ENCODE peak calls at places on chromosome 1, in five cellular contexts. One of them, this sample, is unnamed.

GRCh38 chr1:183956559-183957188 is 80.9 kb downstream of the COLGALT2 start:
- DNase-seq in H1: no peak
- DNase-seq in HepG2: no peak
- DNase-seq in K562: peak
- DNase-seq in GM12878: peak
- DNase-seq in this sample: peak

GRCh38 chr1:182374101-182374834 is 17.3 kb downstream of the GLUL start:
- DNase-seq in HepG2: no peak
- DNase-seq in H1: no peak
- DNase-seq in GM12878: no peak
- DNase-seq in K562: no peak
- DNase-seq in this sample: no peak

GRCh38 chr1:186950547-186950946 is 121.8 kb downstream of the PLA2G4A start:
- DNase-seq in K562: no peak
- DNase-seq in HepG2: no peak
- DNase-seq in GM12878: no peak
- DNase-seq in H1: no peak
- DNase-seq in this sample: peak

GRCh38 chr1:214957330-214958137 is 125.0 kb upstream of the KCNK2 start:
- DNase-seq in K562: no peak
- DNase-seq in GM12878: no peak
- DNase-seq in HepG2: no peak
- DNase-seq in H1: no peak
- DNase-seq in this sample: no peak

GRCh38 chr1:229434641-229435051 is 752 bp upstream of the ACTA1 start:
- DNase-seq in HepG2: no peak
- DNase-seq in K562: no peak
- DNase-seq in GM12878: no peak
- DNase-seq in H1: no peak
- DNase-seq in this sample: no peak

GRCh38 chr1:55503663-55504305 is 288.6 kb upstream of the USP24 start:
- DNase-seq in K562: no peak
- DNase-seq in GM12878: no peak
- DNase-seq in HepG2: no peak
- DNase-seq in H1: no peak
- DNase-seq in this sample: no peak

GRCh38 chr1:156245451-156246232 is 2.2 kb downstream of the PAQR6 start:
- DNase-seq in K562: no peak
- DNase-seq in HepG2: no peak
- DNase-seq in GM12878: no peak
- DNase-seq in H1: no peak
- DNase-seq in this sample: no peak

GRCh38 chr1:76023669-76024407 is 50.7 kb upstream of the ST6GALNAC3 start:
- DNase-seq in GM12878: no peak
- DNase-seq in K562: no peak
- DNase-seq in H1: no peak
- DNase-seq in HepG2: no peak
- DNase-seq in this sample: no peak

GRCh38 chr1:181251001-181251712 is 162.7 kb downstream of the IER5 start:
- DNase-seq in GM12878: no peak
- DNase-seq in K562: no peak
- DNase-seq in H1: no peak
- DNase-seq in HepG2: no peak
- DNase-seq in this sample: peak

GRCh38 chr1:55735110-55735509 is 519.9 kb upstream of the USP24 start:
- DNase-seq in HepG2: no peak
- DNase-seq in H1: no peak
- DNase-seq in GM12878: no peak
- DNase-seq in K562: no peak
- DNase-seq in this sample: no peak

GRCh38 chr1:170929835-170930554 is 5.3 kb upstream of the MROH9 start:
- DNase-seq in GM12878: peak
- DNase-seq in H1: peak
- DNase-seq in K562: peak
- DNase-seq in HepG2: peak
- DNase-seq in this sample: peak

GRCh38 chr1:244011796-244012195 is 39.3 kb upstream of the ZBTB18 start:
- DNase-seq in GM12878: no peak
- DNase-seq in K562: no peak
- DNase-seq in HepG2: no peak
- DNase-seq in H1: no peak
- DNase-seq in this sample: no peak

GRCh38 chr1:185338719-185339622 is 21.9 kb upstream of the IVNS1ABP start:
- DNase-seq in GM12878: peak
- DNase-seq in H1: no peak
- DNase-seq in K562: no peak
- DNase-seq in HepG2: no peak
- DNase-seq in this sample: no peak

DNA sequence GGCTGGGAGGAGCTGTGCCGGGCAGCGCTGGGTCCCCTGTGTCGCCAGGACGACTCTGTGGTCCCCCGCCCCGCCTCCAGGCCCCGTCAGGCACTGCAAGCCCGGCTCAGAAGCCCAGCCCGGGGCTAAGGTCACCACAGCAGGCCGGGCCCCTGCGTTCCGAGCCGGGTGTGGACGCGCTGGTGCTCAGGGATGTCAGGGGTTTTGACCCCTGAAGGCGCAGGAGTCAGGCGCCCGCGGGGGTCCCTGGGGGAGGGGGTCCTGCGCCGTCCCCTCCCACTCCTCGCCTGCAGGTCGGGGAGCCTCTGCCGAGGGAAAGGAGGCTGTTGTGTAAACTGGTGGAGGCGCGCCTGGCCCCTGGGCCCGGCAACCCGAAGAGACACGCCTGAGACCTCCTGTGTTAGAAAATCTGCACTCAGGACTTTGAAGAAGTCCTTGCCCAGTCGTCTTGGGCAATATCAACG is 23.7 kb upstream of the TMEM54 start:
- DNase-seq in GM12878: no peak
- DNase-seq in K562: peak
- DNase-seq in HepG2: peak
- DNase-seq in H1: no peak
- DNase-seq in this sample: no peak
- TF ChIP-seq SRF in GM12878: no peak
- TF ChIP-seq SRF in K562: no peak
- TF ChIP-seq SRF in HepG2: no peak
- TF ChIP-seq SRF in H1: no peak
- TF ChIP-seq SRF in this sample: no peak

DNA sequence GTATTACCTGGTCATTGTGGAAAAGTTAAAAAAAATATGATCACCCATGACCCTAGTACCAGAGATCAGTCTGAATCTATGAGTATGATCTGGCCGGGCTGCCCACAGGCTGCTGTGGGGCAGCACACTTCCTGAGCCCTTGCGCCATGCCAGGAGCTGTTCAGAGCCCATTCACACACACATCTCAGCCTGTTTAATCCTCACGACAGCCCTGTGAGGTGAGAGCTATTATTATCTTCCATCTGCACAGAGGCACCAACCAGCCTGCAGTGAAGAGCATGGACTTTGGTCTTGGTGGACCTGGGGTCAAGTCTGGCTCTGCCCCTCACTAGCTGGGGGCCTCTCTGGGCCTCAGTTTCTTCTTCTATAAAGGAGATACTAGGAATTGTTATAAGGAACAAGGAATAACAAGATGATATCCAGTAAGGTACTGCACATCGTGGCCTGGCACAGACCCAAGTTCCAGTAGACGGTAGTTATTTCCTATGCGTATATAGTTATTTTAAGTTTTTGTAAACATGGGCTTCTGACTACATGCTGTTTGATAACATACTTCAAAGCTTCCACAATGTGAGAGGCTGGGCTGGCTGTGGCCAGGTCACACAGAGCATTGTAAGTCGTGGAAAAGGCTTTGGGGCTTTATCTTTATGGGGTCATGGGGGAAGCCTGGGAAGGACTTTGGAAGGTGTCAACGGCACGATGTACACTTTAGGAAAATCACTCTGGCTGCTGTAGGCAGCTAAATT is 3.4 kb upstream of the PADI2 start:
- DNase-seq in K562: no peak
- DNase-seq in HepG2: peak
- DNase-seq in H1: no peak
- DNase-seq in GM12878: no peak
- DNase-seq in this sample: no peak
- H2AFZ ChIP-seq in K562: no peak
- H2AFZ ChIP-seq in HepG2: no peak
- H2AFZ ChIP-seq in H1: no peak
- H2AFZ ChIP-seq in GM12878: no peak
- H2AFZ ChIP-seq in this sample: no peak

DNA sequence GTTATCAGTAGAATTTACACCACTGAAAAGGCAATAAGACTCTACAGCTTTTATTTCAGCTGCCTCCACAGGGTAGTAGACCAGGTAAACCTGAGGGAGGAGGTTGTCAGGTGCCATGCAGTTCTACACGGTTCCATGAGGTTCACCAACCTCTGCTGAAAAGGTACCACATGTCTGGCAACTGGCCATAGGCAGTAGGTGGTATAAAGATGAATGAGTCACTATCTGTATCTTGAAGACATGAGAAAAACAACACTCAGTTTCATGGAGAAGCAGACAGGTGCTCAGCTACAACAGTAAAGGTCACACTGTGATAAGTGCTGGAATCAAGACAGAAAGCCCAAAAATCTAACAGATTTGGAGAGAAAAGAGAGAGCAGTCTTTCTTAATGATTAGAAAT is 145.4 kb downstream of the PTGER3 start:
- DNase-seq in H1: no peak
- DNase-seq in GM12878: no peak
- DNase-seq in HepG2: no peak
- DNase-seq in K562: no peak
- DNase-seq in this sample: no peak
- TF ChIP-seq SRF in H1: no peak
- TF ChIP-seq SRF in GM12878: no peak
- TF ChIP-seq SRF in HepG2: no peak
- TF ChIP-seq SRF in K562: no peak
- TF ChIP-seq SRF in this sample: no peak

GRCh38 chr1:3616861-3617260 is 5.6 kb upstream of the MEGF6 start:
- DNase-seq in K562: no peak
- DNase-seq in HepG2: no peak
- DNase-seq in GM12878: no peak
- DNase-seq in H1: no peak
- DNase-seq in this sample: no peak

GRCh38 chr1:3620708-3621107 is 4.1 kb upstream of the TPRG1L start:
- DNase-seq in HepG2: no peak
- DNase-seq in K562: no peak
- DNase-seq in GM12878: no peak
- DNase-seq in H1: no peak
- DNase-seq in this sample: no peak

GRCh38 chr1:3618904-3619671 is 5.7 kb upstream of the TPRG1L start:
- DNase-seq in H1: no peak
- DNase-seq in K562: peak
- DNase-seq in HepG2: peak
- DNase-seq in GM12878: peak
- DNase-seq in this sample: peak

GRCh38 chr1:3617806-3618345 is 6.6 kb upstream of the MEGF6 start:
- DNase-seq in K562: no peak
- DNase-seq in HepG2: no peak
- DNase-seq in H1: no peak
- DNase-seq in GM12878: no peak
- DNase-seq in this sample: no peak

DNA sequence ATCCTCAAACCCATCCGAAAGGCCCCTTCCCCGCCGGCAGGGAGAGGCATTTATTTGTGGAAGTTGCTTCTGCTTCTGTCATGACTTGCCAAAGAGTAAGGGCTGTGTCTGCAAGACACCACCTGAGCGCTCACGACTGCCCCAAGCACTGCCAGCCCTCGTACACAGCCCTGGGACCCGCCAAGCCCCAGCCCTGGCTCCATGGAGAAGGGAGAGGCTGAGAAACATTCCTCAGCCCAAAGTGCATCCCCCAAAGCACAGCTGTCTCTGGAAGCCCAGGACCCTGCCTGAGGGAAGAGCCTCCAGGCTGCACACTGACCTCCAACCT is 6.3 kb upstream of the TPRG1L start:
- DNase-seq in GM12878: no peak
- DNase-seq in H1: no peak
- DNase-seq in K562: no peak
- DNase-seq in HepG2: no peak
- DNase-seq in this sample: no peak
- H2AFZ ChIP-seq in GM12878: no peak
- H2AFZ ChIP-seq in H1: no peak
- H2AFZ ChIP-seq in K562: no peak
- H2AFZ ChIP-seq in HepG2: no peak
- H2AFZ ChIP-seq in this sample: peak

DNA sequence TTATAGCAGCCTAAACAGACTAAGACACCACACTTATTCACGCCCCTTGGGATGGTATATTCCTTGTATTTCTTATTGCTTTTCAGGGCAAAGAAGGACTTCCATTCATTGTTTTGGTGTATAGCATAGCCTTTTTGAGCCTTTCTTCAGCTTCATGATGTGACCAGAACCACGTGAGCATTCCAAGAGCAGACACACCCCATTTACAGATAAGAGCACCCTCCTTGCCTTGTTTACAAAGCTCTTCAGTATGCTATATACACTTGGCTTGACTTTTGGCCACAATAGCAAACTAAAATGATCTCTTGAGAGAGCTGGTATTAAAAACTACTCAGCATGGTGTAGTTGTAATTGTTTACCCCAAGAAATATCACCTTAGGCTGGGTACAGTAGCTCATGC is 78.7 kb downstream of the PIK3R3 start:
- DNase-seq in HepG2: no peak
- DNase-seq in H1: no peak
- DNase-seq in K562: no peak
- DNase-seq in GM12878: no peak
- DNase-seq in this sample: no peak
- TF ChIP-seq SRF in HepG2: no peak
- TF ChIP-seq SRF in H1: no peak
- TF ChIP-seq SRF in K562: no peak
- TF ChIP-seq SRF in GM12878: no peak
- TF ChIP-seq SRF in this sample: no peak

This sample was measured in HCT116.